ENCODE peak calls at places on chromosomes 6 and 20, in four cellular contexts. B, A, G and Y are unnamed samples.

GRCh38 chr20:21234816-21235215 is 68.3 kb upstream of the XRN2 start:
- DNase-seq in A (no peak), G (no peak), B (no peak), Y (no peak)

GRCh38 chr6:116206231-116206903 is 47.5 kb downstream of the TSPYL4 start:
- DNase-seq in G (no peak), A (no peak), B (no peak), Y (no peak)

GRCh38 chr20:35673884-35674283 is 9.2 kb upstream of the CPNE1 start:
- DNase-seq in A (no peak), G (no peak), B (no peak), Y (no peak)

GRCh38 chr6:118574051-118574865 is 26.2 kb downstream of the PLN start:
- DNase-seq in G (no peak), B (no peak), A (peak; percentile 32), Y (peak; percentile 39)

GRCh38 chr20:23303325-23304102 is 47.1 kb upstream of the NXT1 start:
- DNase-seq in B (no peak), A (no peak), G (no peak), Y (no peak)

GRCh38 chr20:19260412-19261090 is 48.1 kb downstream of the SLC24A3 start:
- DNase-seq in A (no peak), G (no peak), B (no peak), Y (no peak)

GRCh38 chr6:85660181-85660611 is 17.5 kb upstream of the SYNCRIP start:
- DNase-seq in A (no peak), B (no peak), G (no peak), Y (peak; percentile 98)

GRCh38 chr20:36548006-36548315 is 6.6 kb downstream of the MYL9 start:
- DNase-seq in G (no peak), B (peak; percentile 38), A (no peak), Y (no peak)

GRCh38 chr20:3339571-3339970 is 67.9 kb downstream of the DNAAF9 start:
- DNase-seq in B (no peak), G (no peak), A (no peak), Y (no peak)

GRCh38 chr20:50551288-50551687 is 41.1 kb downstream of the PTPN1 start:
- DNase-seq in A (no peak), G (no peak), B (no peak), Y (peak; percentile 36)

GRCh38 chr20:56157530-56158203 is 90.9 kb upstream of the MC3R start:
- DNase-seq in B (no peak), G (no peak), A (no peak), Y (no peak)

GRCh38 chr6:157669747-157670216 is 153.3 kb upstream of the SNX9 start:
- DNase-seq in G (no peak), B (no peak), A (peak; percentile 60), Y (peak; percentile 71)

GRCh38 chr6:40807484-40807883 is 220.3 kb upstream of the LRFN2 start:
- DNase-seq in G (no peak), A (no peak), B (no peak), Y (no peak)

GRCh38 chr6:149450679-149451360 is 34.0 kb downstream of the ZC3H12D start:
- DNase-seq in G (no peak), B (no peak), A (no peak), Y (no peak)

GRCh38 chr6:55250400-55250799 is 76.1 kb downstream of the HCRTR2 start:
- DNase-seq in G (no peak), B (no peak), A (no peak), Y (no peak)

GRCh38 chr6:103797738-103798137 is 1062.0 kb downstream of the HACE1 start:
- DNase-seq in G (no peak), A (peak; percentile 7), B (no peak), Y (no peak)

GRCh38 chr20:38499366-38499765 is 26.7 kb downstream of the RALGAPB start:
- DNase-seq in B (peak; percentile 27), A (no peak), G (no peak), Y (no peak)

GRCh38 chr6:157535354-157536217 is 154.6 kb downstream of the ZDHHC14 start:
- DNase-seq in A (peak; percentile 96), G (peak; percentile 71), B (no peak), Y (peak; percentile 80)

GRCh38 chr6:167807200-167807599 is 19.5 kb upstream of the AFDN start:
- DNase-seq in A (no peak), G (no peak), B (no peak), Y (no peak)

GRCh38 chr6:134238960-134239795 is 78.7 kb downstream of the SGK1 start:
- DNase-seq in A (no peak), B (no peak), G (no peak), Y (no peak)

GRCh38 chr6:90818163-90818562 is 231.3 kb upstream of the MAP3K7 start:
- DNase-seq in B (no peak), G (no peak), A (no peak), Y (no peak)

GRCh38 chr20:5353624-5354496 is 37.1 kb upstream of the PROKR2 start:
- DNase-seq in G (no peak), B (no peak), A (peak; percentile 88), Y (peak; percentile 44)

GRCh38 chr20:34582911-34583310 is 24.4 kb downstream of the MAP1LC3A start:
- DNase-seq in G (no peak), A (no peak), B (no peak), Y (peak; percentile 24)

GRCh38 chr20:2822073-2822472 is 5.9 kb downstream of the TMEM239 start:
- DNase-seq in A (no peak), B (no peak), G (no peak), Y (peak; percentile 30)

GRCh38 chr6:43389713-43390265 is 20.3 kb upstream of the ZNF318 start:
- DNase-seq in A (no peak), G (no peak), B (no peak), Y (no peak)

GRCh38 chr6:112232845-112233256 is 21.5 kb downstream of the LAMA4 start:
- DNase-seq in B (no peak), A (peak; percentile 98), G (no peak), Y (peak; percentile 80)

GRCh38 chr6:81075974-81076373 is 676.5 kb downstream of the TENT5A start:
- DNase-seq in A (peak; percentile 32), B (no peak), G (no peak), Y (peak; percentile 12)

GRCh38 chr6:10719386-10720228 is 3.3 kb upstream of the TMEM14C start:
- DNase-seq in B (no peak), A (peak; percentile 24), G (no peak), Y (no peak)
- TF ChIP-seq FOS in B (no peak), A (no peak), G (peak; percentile 44), Y (no peak)

GRCh38 chr6:170208651-170209353 is 82.1 kb downstream of the DLL1 start:
- DNase-seq in G (no peak), B (no peak), A (no peak), Y (no peak)
- TF ChIP-seq FOS in G (no peak), B (no peak), A (no peak), Y (no peak)

GRCh38 chr20:61904456-61904855 is 161.2 kb downstream of the TAF4 start:
- DNase-seq in G (no peak), B (no peak), A (no peak), Y (no peak)

GRCh38 chr20:61905781-61906523 is 159.7 kb downstream of the TAF4 start:
- DNase-seq in A (no peak), B (no peak), G (no peak), Y (no peak)

GRCh38 chr20:61901421-61902212 is 164.1 kb downstream of the TAF4 start:
- DNase-seq in A (no peak), B (no peak), G (no peak), Y (peak; percentile 4)

GRCh38 chr20:61902213-61902869 is 163.3 kb downstream of the TAF4 start:
- DNase-seq in A (no peak), B (no peak), G (no peak), Y (no peak)

DNA sequence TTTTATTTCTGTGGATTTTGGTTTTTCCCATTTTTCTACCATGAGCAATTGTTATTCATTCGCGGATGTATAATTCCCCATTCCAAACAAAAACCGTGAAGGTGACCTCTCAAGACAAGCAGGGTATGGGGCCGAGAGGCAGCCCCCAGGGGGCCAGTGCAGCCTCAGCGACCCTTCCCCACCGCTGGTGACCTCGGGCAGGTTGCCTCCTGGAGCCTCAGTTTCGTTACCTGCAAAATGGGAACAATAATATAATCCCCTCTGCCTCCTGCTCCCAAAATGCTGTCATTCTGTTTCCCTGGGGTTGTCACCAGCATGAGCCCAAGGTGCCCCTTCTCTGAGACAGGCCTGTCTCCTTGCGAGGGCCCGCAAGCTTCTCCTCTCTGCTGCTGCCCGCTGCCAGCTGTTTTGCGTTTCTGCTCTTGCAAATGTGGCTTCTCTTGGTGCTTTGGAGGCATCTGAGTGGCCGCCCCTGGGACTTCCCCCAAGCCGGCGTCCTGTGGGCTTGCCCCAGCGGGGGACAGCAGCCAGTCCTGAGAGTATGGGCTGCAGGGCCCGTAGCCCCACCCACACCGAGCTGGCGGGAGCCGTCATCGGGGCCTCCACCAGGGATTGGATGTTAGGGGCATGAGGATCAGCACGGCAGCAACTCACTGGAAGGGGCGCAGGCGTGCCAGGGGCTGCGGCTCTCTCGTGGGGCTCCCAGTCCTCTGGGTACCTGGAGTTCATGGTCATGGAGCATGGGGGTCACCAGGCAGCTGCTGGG is 161.9 kb downstream of the TAF4 start:
- DNase-seq in A (no peak), G (no peak), B (no peak), Y (no peak)
- TF ChIP-seq FOS in A (no peak), G (no peak), B (no peak), Y (no peak)

DNA sequence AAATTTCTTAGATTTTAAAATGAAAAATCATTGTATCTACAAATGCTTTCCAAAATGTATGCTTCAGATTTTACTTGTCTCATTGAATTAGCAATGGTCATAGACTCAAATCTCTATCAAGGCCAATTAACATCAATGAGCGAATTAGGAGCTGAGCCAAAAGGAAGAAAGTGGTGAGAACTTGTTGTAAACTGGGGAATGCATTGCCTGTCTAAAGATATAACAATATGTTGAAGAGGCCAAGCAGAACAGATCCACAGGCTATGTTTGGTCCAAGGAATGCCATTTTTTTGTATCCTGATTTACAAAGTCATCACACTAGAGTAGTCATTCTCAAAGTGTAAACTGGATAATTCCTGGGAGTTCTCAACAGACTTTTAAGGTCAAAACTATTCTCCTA is 370.7 kb downstream of the GJA1 start:
- DNase-seq in B (no peak), G (no peak), A (no peak), Y (no peak)
- TF ChIP-seq FOS in B (no peak), G (no peak), A (no peak), Y (no peak)

DNA sequence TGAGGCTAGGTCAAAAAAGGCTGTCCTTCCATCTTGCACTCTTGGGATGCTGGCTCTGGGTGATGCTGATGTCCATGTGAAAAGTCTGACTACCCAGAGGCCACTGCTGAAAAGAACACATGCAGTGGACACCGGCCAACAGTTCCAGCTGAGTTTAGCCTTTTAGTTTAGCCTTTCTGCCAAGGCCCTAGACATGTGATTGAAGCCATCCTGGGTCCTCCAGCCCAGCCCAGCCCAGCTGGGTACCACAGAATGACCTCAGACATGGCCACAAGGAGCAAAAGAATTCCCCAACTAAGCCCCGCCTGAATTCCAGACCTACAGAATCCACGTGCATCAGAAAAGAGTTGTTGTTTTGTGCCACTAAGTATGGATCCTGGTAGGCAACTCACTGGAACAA is 17.4 kb downstream of the PIGT start:
- DNase-seq in B (no peak), A (no peak), G (no peak), Y (peak; percentile 75)
- TF ChIP-seq FOS in B (no peak), A (no peak), G (no peak), Y (no peak)

GRCh38 chr6:3193102-3193837 is 34.2 kb downstream of the TUBB2B start:
- DNase-seq in B (no peak), A (no peak), G (no peak), Y (no peak)
- TF ChIP-seq FOS in B (no peak), A (no peak), G (no peak), Y (no peak)

GRCh38 chr6:160030103-160030502 is 61.2 kb downstream of the IGF2R start:
- DNase-seq in A (peak; percentile 33), B (no peak), G (no peak), Y (peak; percentile 97)
- TF ChIP-seq FOS in A (no peak), B (no peak), G (no peak), Y (peak; percentile 10)